ENCODE peak calls at places on chromosomes 5 and 9, in nine cellular contexts. Y is cardiac fibroblast, N is pancreas, E is tibial nerve, L is psoas muscle, I is astrocyte of the spinal cord, H is AG10803, M is left lung, D is heart left ventricle. U is an unnamed sample.

GRCh38 chr9:74431467-74431866 is 65.7 kb upstream of the RORB start:
- DNase-seq in H (no peak), N (no peak), I (no peak), D (no peak), M (no peak), E (no peak), Y (no peak), L (no peak), U (no peak)

GRCh38 chr5:134139891-134140469 is 25.5 kb downstream of the TCF7 start:
- DNase-seq in Y (no peak), D (no peak), H (no peak), E (no peak), L (peak; percentile 36), N (no peak), I (no peak), M (peak; percentile 6), U (no peak)

GRCh38 chr5:37888476-37888875 is 48.6 kb upstream of the GDNF start:
- DNase-seq in M (no peak), H (peak; percentile 67), L (no peak), D (no peak), E (no peak), I (peak; percentile 22), Y (no peak), N (no peak), U (peak; percentile 91)

GRCh38 chr5:125357660-125358059 is 611.2 kb upstream of the ZNF608 start:
- DNase-seq in D (no peak), N (no peak), Y (peak; percentile 14), M (no peak), H (no peak), L (no peak), I (no peak), E (no peak), U (peak; percentile 31)

GRCh38 chr9:94788706-94789105 is 62.2 kb downstream of the AOPEP start:
- DNase-seq in L (no peak), D (no peak), Y (no peak), E (no peak), N (no peak), H (no peak), M (no peak), I (no peak), U (no peak)

GRCh38 chr5:10307206-10308148 is at the start of gene CMBL:
- DNase-seq in D (peak; percentile 41), E (no peak), H (peak; percentile 46), Y (peak; percentile 63), L (peak; percentile 71), I (peak; percentile 70), M (peak; percentile 56), N (peak; percentile 56), U (peak; percentile 76)

GRCh38 chr5:57298985-57299491 is 125.2 kb downstream of the GPBP1 start:
- DNase-seq in M (no peak), E (peak; percentile 15), N (no peak), L (no peak), Y (peak; percentile 93), I (peak; percentile 91), D (peak; percentile 37), H (peak; percentile 80), U (peak; percentile 50)

GRCh38 chr5:1343931-1344901 is 683 bp downstream of the CLPTM1L start:
- DNase-seq in D (no peak), N (no peak), I (no peak), Y (no peak), M (no peak), E (no peak), L (no peak), H (no peak), U (peak; percentile 5)

GRCh38 chr5:65394078-65394477 is 87.6 kb downstream of the ADAMTS6 start:
- DNase-seq in M (no peak), N (no peak), Y (peak; percentile 98), H (peak; percentile 99), D (no peak), E (peak; percentile 47), L (peak; percentile 71), I (peak; percentile 96), U (peak; percentile 21)

GRCh38 chr5:120451445-120451844 is 12.7 kb upstream of the PRR16 start:
- DNase-seq in L (no peak), D (no peak), H (no peak), Y (no peak), E (no peak), I (no peak), N (no peak), M (no peak), U (no peak)

GRCh38 chr5:44546283-44546682 is 157.1 kb upstream of the FGF10 start:
- DNase-seq in H (peak; percentile 83), L (no peak), Y (peak; percentile 2), D (no peak), N (no peak), M (no peak), I (peak; percentile 5), E (no peak), U (peak; percentile 74)

GRCh38 chr9:135618866-135619598 is 20.3 kb downstream of the GLT6D1 start:
- DNase-seq in D (no peak), Y (no peak), H (no peak), N (no peak), M (no peak), L (no peak), E (no peak), I (no peak), U (no peak)

GRCh38 chr5:133321833-133322420 is 270.1 kb downstream of the HSPA4 start:
- DNase-seq in Y (no peak), E (no peak), I (no peak), N (no peak), D (no peak), M (no peak), H (no peak), L (no peak), U (peak; percentile 11)

GRCh38 chr9:99118782-99119466 is 14.0 kb downstream of the TGFBR1 start:
- DNase-seq in I (no peak), D (no peak), M (no peak), N (no peak), L (peak; percentile 43), H (no peak), Y (no peak), E (no peak), U (no peak)
- H3K4me3 ChIP-seq in I (no peak overlapping the region), D (no peak overlapping the region), M (no peak overlapping the region), N (no peak overlapping the region), L (no peak overlapping the region), H (no peak overlapping the region), Y (no peak overlapping the region), E (no peak overlapping the region), U (no peak overlapping the region)

GRCh38 chr5:150757087-150757649 is 1.6 kb downstream of the DCTN4 start:
- DNase-seq in D (no peak), N (no peak), Y (no peak), I (no peak), L (no peak), E (no peak), M (no peak), H (no peak), U (peak; percentile 29)
- H3K4me3 ChIP-seq in D (peak overlapping the region; percentile 88), N (no peak overlapping the region), Y (peak overlapping the region; percentile 78), I (peak overlapping the region; percentile 92), L (peak overlapping the region; percentile 77), E (no peak overlapping the region), M (no peak overlapping the region), H (peak overlapping the region; percentile 86), U (peak overlapping the region; percentile 75)

GRCh38 chr9:91127653-91128052 is 234.1 kb downstream of the AUH start:
- DNase-seq in D (no peak), I (peak; percentile 40), E (no peak), L (no peak), H (no peak), M (no peak), Y (no peak), N (no peak), U (peak; percentile 65)

GRCh38 chr9:91134608-91135007 is 227.1 kb downstream of the AUH start:
- DNase-seq in M (no peak), N (no peak), I (no peak), Y (no peak), L (no peak), H (no peak), E (no peak), D (no peak), U (no peak)

GRCh38 chr9:91131433-91131839 is 230.3 kb downstream of the AUH start:
- DNase-seq in I (peak; percentile 97), L (peak; percentile 59), H (peak; percentile 98), E (no peak), D (no peak), Y (peak; percentile 90), N (no peak), M (peak; percentile 65), U (peak; percentile 97)

GRCh38 chr9:91132576-91133073 is 229.1 kb downstream of the AUH start:
- DNase-seq in Y (no peak), D (no peak), N (no peak), M (no peak), E (no peak), H (no peak), L (no peak), I (no peak), U (no peak)

DNA sequence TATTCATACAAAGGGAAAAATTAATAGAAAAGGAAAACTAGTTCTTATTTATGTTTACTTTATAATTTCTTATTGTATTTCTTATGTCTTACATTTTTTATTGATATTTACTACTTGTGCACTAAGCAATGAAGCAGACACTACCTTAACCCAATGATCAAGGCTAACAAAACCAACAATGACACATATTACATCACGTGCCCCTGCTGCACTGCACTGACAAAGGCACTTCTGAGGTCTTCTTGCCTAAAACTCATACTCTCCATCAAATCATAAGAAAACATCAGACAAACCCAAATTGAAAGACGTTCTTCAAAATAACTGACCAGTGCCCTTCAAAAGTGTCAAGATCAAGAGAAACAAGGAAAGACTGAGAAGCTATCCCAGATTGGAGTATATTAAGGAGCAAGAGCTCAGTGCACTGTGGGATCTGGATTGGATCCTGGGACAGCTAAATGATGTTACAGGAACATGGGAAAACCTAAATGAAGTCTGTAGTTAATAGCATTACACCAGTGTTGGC is 230.9 kb downstream of the AUH start:
- DNase-seq in Y (no peak), D (no peak), I (peak; percentile 14), M (no peak), N (no peak), E (no peak), L (no peak), H (no peak), U (no peak)
- H3K4me3 ChIP-seq in Y (no peak overlapping the region), D (no peak overlapping the region), I (no peak overlapping the region), M (no peak overlapping the region), N (no peak overlapping the region), E (no peak overlapping the region), L (no peak overlapping the region), H (no peak overlapping the region), U (no peak overlapping the region)

GRCh38 chr9:2345013-2345412 is 276.6 kb upstream of the VLDLR start:
- DNase-seq in Y (no peak), E (no peak), I (no peak), N (no peak), L (no peak), D (no peak), M (no peak), H (no peak), U (no peak)

GRCh38 chr9:2343756-2344155 is 277.8 kb upstream of the VLDLR start:
- DNase-seq in N (no peak), M (no peak), Y (no peak), I (no peak), E (no peak), D (no peak), L (no peak), H (no peak), U (no peak)

GRCh38 chr9:2344436-2344835 is 277.2 kb upstream of the VLDLR start:
- DNase-seq in M (no peak), H (no peak), Y (no peak), I (no peak), E (no peak), D (no peak), L (no peak), N (no peak), U (no peak)

GRCh38 chr9:2341956-2342355 is 279.6 kb upstream of the VLDLR start:
- DNase-seq in E (no peak), H (no peak), L (no peak), D (no peak), N (no peak), M (no peak), Y (no peak), I (no peak), U (no peak)

GRCh38 chr9:2346277-2346913 is 275.2 kb upstream of the VLDLR start:
- DNase-seq in I (no peak), M (no peak), N (no peak), H (no peak), Y (no peak), D (no peak), L (no peak), E (no peak), U (no peak)
- H3K4me3 ChIP-seq in I (no peak overlapping the region), M (no peak overlapping the region), N (no peak overlapping the region), H (no peak overlapping the region), Y (no peak overlapping the region), D (no peak overlapping the region), L (no peak overlapping the region), E (no peak overlapping the region), U (no peak overlapping the region)